ENCODE peak calls at places on chromosomes 4 and X, in five cellular contexts. T, Y, R, M and G are unnamed samples.
A peak's percentile ranks its signal among the peaks of the same experiment; 100 is the strongest.

GRCh38 chrX:85379174-85379907 is at the start of gene POF1B:
- DNase-seq in T (peak; percentile 39), R (peak; percentile 10), Y (no peak), M (no peak), G (no peak)

GRCh38 chr4:99210789-99211188 is 8.3 kb downstream of the ADH6 start:
- DNase-seq in T (no peak), R (no peak), Y (no peak), M (no peak), G (no peak)

GRCh38 chrX:46574337-46574940 is 874 bp downstream of the CHST7 start:
- DNase-seq in R (no peak), T (peak; percentile 67), M (no peak), Y (peak; percentile 53), G (peak; percentile 33)

GRCh38 chrX:15107367-15107988 is 162.4 kb downstream of the ASB9 start:
- DNase-seq in M (no peak), Y (no peak), R (no peak), T (no peak), G (no peak)

GRCh38 chr4:178395798-178396197 is 953.6 kb upstream of the AGA start:
- DNase-seq in Y (no peak), T (peak; percentile 78), M (no peak), R (no peak), G (no peak)

GRCh38 chr4:83585982-83586508 is 50.1 kb downstream of the GPAT3 start:
- DNase-seq in M (no peak), Y (no peak), T (no peak), R (no peak), G (no peak)

GRCh38 chr4:186617921-186618320 is 62.6 kb upstream of the MTNR1A start:
- DNase-seq in M (no peak), Y (no peak), T (no peak), R (no peak), G (no peak)

GRCh38 chr4:122548452-122548851 is 72.4 kb downstream of the IL21 start:
- DNase-seq in T (no peak), Y (no peak), R (no peak), M (no peak), G (no peak)

GRCh38 chr4:144906181-144906895 is 191.7 kb downstream of the ANAPC10 start:
- DNase-seq in R (no peak), T (no peak), Y (peak; percentile 20), M (no peak), G (no peak)